ENCODE peak calls at places on chromosome 11, in four cellular contexts. C, Z, Q and G are unnamed samples.

GRCh38 chr11:95466406-95466805 is 235.4 kb upstream of the SESN3 start:
- DNase-seq in Z (no peak), Q (no peak), C (no peak), G (no peak)

GRCh38 chr11:130908770-130909625 is 7.3 kb downstream of the SNX19 start:
- DNase-seq in Z (no peak), Q (no peak), C (no peak), G (no peak)

GRCh38 chr11:47533690-47534135 is 19.2 kb downstream of the CELF1 start:
- DNase-seq in C (no peak), Z (no peak), Q (no peak), G (no peak)

GRCh38 chr11:62958547-62959071 is 26.2 kb downstream of the SLC22A6 start:
- DNase-seq in Q (no peak), C (no peak), Z (no peak), G (no peak)

GRCh38 chr11:130315354-130315970 is 745 bp upstream of the ZBTB44 start:
- DNase-seq in C (no peak), Q (peak), Z (no peak), G (no peak)

GRCh38 chr11:114321621-114322257 is 25.5 kb downstream of the NNMT start:
- DNase-seq in Z (no peak), Q (no peak), C (no peak), G (no peak)

GRCh38 chr11:4416306-4416705 is 22.8 kb upstream of the TRIM21 start:
- DNase-seq in C (no peak), Q (no peak), Z (no peak), G (no peak)

GRCh38 chr11:128246364-128247234 is 340.8 kb downstream of the ETS1 start:
- DNase-seq in Q (no peak), C (no peak), Z (no peak), G (no peak)

GRCh38 chr11:63901660-63902059 is 15.3 kb downstream of the RCOR2 start:
- DNase-seq in C (no peak), Z (no peak), Q (no peak), G (no peak)

GRCh38 chr11:42273977-42274376 is 814.5 kb upstream of the LRRC4C start:
- DNase-seq in Q (no peak), Z (no peak), C (no peak), G (no peak)

GRCh38 chr11:66410191-66410590 is 10.6 kb upstream of the NPAS4 start:
- DNase-seq in Z (no peak), Q (no peak), C (no peak), G (no peak)

GRCh38 chr11:94473177-94473799 is 20.4 kb downstream of the MRE11 start:
- DNase-seq in Z (no peak), C (no peak), Q (no peak), G (peak)

GRCh38 chr11:27861706-27862430 is 161.6 kb upstream of the BDNF start:
- DNase-seq in Z (no peak), C (no peak), Q (no peak), G (no peak)

GRCh38 chr11:133339495-133340140 is 192.7 kb downstream of the OPCML start:
- DNase-seq in C (no peak), Q (no peak), Z (no peak), G (no peak)

GRCh38 chr11:92211576-92212167 is 12.9 kb upstream of the FAT3 start:
- DNase-seq in C (no peak), Z (peak), Q (no peak), G (no peak)

GRCh38 chr11:71447791-71448256 is 369 bp downstream of the DHCR7 start:
- DNase-seq in Z (no peak), C (peak), Q (peak), G (no peak)

GRCh38 chr11:112513936-112514716 is 253.5 kb upstream of the PLET1 start:
- DNase-seq in Z (no peak), Q (peak), C (no peak), G (no peak)

GRCh38 chr11:12507391-12507790 is 130.0 kb downstream of the PARVA start:
- DNase-seq in Q (no peak), C (no peak), Z (no peak), G (no peak)

GRCh38 chr11:6622261-6623171 is 3.3 kb upstream of the TPP1 start:
- DNase-seq in Q (no peak), C (no peak), Z (no peak), G (no peak)

GRCh38 chr11:6251120-6251733 is 8.4 kb upstream of the CCKBR start:
- DNase-seq in Q (peak), C (peak), Z (peak), G (no peak)

GRCh38 chr11:67499808-67500793 is 5.1 kb downstream of the PITPNM1 start:
- DNase-seq in Z (no peak), C (no peak), Q (peak), G (no peak)

GRCh38 chr11:115959098-115959497 is 454.9 kb upstream of the CADM1 start:
- DNase-seq in Q (no peak), C (no peak), Z (peak), G (no peak)

GRCh38 chr11:71209181-71209580 is 43.2 kb downstream of the SHANK2 start:
- DNase-seq in Z (no peak), Q (no peak), C (no peak), G (no peak)

GRCh38 chr11:117986981-117987495 is 844 bp downstream of the IL10RA start:
- DNase-seq in C (no peak), Z (no peak), Q (no peak), G (peak)

GRCh38 chr11:8251767-8252295 is 11.8 kb downstream of the LMO1 start:
- DNase-seq in C (no peak), Z (no peak), Q (no peak), G (no peak)

GRCh38 chr11:115455606-115456005 is 48.6 kb downstream of the CADM1 start:
- DNase-seq in Q (no peak), C (no peak), Z (no peak), G (no peak)

GRCh38 chr11:122162095-122162494 is 46.1 kb upstream of the BLID start:
- DNase-seq in Q (no peak), C (no peak), Z (no peak), G (no peak)
- H3K4me2 ChIP-seq in Q (no peak), C (no peak), Z (no peak), G (no peak)

DNA sequence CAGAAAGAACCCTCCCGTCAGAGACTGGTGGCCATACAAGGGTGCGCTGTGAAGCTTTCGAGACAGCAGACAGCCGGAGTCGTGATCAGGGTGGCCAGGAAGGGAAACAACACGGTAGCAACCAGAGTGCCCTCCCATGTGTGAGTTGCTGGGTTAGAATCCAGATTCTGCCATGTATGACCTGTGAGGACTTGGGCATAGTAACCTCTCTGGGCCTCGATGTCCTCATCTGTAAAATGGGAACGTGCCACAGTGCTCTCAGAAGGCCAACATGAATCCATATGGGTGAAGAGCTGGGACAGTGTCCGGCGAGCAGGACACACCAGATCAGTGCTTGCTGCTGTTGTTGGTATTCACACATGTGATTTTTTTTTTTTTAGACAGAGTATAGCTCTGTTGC is 7.6 kb upstream of the FGF3 start:
- DNase-seq in Z (no peak), C (no peak), Q (no peak), G (no peak)
- TF ChIP-seq TAF1 in Z (no peak), C (no peak), Q (no peak), G (no peak)

DNA sequence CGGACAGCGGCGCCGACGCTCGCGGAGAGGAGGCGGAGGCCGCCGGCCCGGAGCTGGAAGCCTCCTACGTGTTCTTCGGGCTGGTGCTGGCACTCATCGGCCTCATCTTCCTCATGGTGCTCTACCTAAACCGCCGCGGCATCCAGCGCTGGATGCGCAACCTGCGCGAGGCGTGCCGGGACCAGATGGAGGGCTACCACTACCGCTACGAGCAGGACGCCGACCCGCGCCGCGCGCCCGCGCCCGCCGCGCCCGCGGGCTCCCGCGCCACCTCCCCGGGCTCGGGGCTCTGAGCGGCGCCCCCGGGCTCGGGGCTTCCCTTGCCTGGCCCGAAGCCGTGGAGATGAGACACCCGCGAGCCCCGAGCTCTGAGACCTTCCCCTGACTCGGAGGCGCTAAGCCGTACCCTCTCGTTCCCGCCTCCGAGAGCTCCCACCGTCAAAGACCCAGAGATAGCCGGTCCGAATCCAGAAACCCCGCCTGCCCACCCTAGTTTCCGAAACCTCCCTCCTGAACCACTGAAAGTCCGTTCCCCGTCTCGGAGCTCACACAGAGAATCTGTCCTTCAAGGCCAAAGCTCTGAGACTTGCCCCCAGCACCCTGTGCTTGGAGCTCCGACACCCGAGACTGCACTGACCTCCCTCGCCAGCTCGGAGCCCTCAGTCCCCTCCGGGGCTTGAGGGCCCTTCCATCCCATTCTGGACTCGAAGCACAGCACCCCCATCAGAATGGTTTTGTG is 1.5 kb downstream of the TPBGL start:
- DNase-seq in Q (no peak), C (no peak), Z (no peak), G (no peak)
- TF ChIP-seq EZH2 in Q (peak), C (no peak), Z (peak), G (no peak)

DNA sequence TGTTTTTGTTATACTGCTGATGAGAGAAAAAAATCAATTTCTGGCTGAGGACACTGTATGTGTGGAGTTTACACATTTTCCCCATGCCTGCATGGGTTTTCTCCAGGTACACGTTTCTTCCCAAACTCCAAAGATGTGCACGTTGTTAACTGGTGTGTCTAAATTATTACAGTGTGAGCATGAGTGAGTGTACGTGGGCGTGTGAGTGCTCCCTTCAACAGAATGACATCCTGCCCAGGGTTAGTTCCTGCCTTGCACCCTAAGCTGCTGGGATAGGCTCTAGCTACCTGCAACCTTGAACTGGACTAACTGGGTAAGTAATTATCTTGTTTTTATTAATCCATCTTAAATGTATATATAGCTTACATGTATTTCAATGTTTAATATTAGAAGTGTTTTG is 5.5 kb downstream of the NPAT start:
- DNase-seq in Q (no peak), C (peak), Z (no peak), G (no peak)
- H3K4me2 ChIP-seq in Q (no peak), C (no peak), Z (no peak), G (peak)

DNA sequence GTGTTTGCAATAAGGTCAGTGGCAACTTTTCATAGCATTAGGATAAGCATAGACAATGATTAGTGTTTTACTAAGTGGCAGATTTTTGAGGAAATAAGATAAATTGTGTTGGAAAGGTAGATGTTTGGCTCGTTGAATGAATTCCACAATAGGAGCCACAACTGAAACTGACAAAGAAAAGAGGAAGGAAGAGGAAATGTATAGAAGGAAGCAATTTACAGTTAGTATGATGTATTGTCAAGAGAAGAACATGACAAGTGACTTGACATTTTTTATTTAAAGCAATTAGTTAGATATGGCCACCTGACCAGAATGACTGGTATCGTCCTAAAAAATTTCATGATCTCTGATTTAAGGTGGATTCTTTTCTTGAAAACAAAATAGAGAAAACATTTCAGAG is 3.1 kb upstream of the RAG2 start:
- DNase-seq in Q (no peak), C (no peak), Z (no peak), G (no peak)
- TF ChIP-seq TAF1 in Q (no peak), C (no peak), Z (no peak), G (no peak)

DNA sequence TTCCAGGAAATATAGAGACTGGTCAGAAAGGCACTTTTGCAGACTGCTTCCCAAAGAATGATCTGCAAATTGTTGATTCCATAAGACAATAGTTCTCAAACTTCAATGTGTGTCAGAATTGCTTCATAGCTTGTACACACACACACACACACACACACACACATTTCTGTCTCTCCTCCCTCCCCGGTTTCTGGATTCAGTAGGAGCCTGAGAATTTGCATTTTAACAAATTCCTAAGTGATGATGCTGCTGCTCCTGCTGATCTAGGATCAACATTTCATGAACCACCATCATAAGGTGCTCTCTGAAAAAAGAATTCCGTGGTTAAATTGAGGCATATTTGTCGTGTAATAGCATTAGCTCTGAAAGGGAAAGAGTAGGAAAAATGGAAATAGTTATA is 35.3 kb upstream of the FZD4 start:
- DNase-seq in C (no peak), Z (peak), Q (no peak), G (no peak)
- TF ChIP-seq EZH2 in C (no peak), Z (no peak), Q (no peak), G (no peak)

DNA sequence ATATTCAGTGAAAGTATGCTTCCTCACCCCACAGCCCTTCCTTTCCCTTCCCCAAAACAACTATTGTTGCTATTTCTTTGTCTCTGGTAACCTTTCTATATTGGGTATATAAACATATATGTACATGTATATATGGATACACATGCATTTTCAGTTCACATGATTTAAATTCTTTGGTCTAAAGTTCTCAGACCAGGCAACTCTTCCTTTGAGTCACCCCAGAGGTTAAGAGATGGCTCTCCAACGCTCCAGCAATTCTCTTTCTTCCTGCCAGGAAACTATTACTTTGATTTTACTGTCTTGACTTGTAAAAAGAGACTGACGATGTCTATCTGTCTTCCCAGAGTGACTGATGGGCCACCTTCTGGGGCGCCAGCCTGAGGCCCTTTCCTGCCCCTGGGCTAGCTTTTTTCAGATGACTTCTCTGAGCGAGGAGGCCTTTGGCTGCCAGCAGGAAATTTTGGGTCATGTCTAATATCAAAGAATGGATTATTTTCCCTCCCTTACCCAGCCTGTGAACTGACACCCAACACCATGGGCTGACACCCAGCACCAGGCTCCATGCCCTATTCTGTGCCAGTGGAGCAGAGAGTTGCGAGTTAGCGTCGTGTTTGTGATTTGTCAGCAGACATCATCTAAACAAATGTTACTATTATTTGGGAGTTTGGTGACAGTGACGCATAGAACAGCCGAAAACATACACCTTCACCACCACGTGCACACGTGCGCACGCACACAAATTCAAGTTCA is 14.4 kb upstream of the ST3GAL4 start:
- DNase-seq in C (no peak), Z (no peak), Q (no peak), G (peak)
- H3K4me2 ChIP-seq in C (no peak), Z (no peak), Q (no peak), G (no peak)

DNA sequence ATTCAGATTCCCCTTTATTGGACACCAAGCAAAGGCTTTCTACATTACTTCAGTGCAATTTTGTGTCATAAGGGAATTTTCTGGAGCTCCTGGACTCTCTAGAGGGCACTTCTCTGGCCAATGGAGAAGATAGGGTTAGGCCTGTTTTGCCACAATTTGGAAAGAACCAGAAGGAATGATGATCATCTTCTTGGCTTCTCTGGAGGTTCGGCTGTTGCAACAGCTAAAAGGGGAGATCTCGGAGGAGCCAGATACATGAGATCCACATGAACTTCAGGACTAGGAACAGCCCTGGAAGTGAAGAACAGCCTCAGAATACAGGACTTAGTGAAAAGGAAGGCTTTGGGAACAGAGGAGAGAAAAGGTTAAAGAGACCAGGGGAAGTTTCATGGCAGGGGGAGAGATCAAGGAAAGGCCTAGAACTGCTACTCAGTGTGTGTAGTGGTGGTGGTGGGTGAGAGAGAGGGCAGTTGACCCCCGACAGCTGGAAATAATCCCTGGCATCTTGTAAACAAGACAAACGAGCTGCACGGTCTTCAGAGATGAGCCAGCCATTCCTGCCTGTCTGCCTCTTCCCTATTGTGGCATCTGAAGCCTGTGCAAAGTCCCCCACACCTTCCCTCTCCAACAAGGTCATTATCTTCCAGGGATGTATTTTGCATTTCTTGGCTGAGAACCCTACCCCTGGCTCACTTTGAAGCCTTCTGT is 83.8 kb downstream of the CCDC81 start:
- DNase-seq in C (no peak), Z (no peak), Q (no peak), G (no peak)
- TF ChIP-seq TAF1 in C (no peak), Z (no peak), Q (no peak), G (no peak)